ENCODE peak calls at places on chromosomes 16 and 17, in five cellular contexts. O is BJ, M is adrenal gland, Y is SK-N-SH, A is WTC11. L is an unnamed sample.

GRCh38 chr17:1562178-1562643 is 381 bp downstream of the PITPNA start:
- DNase-seq in O (no peak), M (peak), Y (peak), A (no peak), L (peak)

GRCh38 chr16:56847173-56847948 is 17.6 kb upstream of the SLC12A3 start:
- DNase-seq in O (no peak), M (no peak), Y (no peak), A (no peak), L (no peak)

GRCh38 chr17:35170968-35171771 is 23.0 kb downstream of the SLC35G3 start:
- DNase-seq in O (no peak), M (no peak), Y (no peak), A (no peak), L (no peak)

GRCh38 chr17:5043524-5043923 is 8.3 kb upstream of the SLC52A1 start:
- DNase-seq in O (no peak), M (no peak), Y (no peak), A (peak), L (no peak)

GRCh38 chr17:80761421-80761871 is 216.8 kb downstream of the RPTOR start:
- DNase-seq in O (no peak), M (no peak), Y (no peak), A (no peak), L (peak)

GRCh38 chr16:53714080-53715050 is 10.4 kb downstream of the FTO start:
- DNase-seq in O (no peak), M (no peak), Y (no peak), A (no peak), L (no peak)

GRCh38 chr16:4341250-4341649 is 9.9 kb downstream of the PAM16 start:
- DNase-seq in O (no peak), M (no peak), Y (no peak), A (no peak), L (no peak)

GRCh38 chr17:55500103-55500502 is 11.1 kb downstream of the SMIM36 start:
- DNase-seq in O (no peak), M (no peak), Y (no peak), A (no peak), L (no peak)

GRCh38 chr17:4582101-4582501 is 2.2 kb upstream of the SMTNL2 start:
- DNase-seq in O (no peak), M (no peak), Y (no peak), A (no peak), L (no peak)

GRCh38 chr17:68955181-68955841 is at the start of gene ABCA8:
- DNase-seq in O (no peak), M (peak), Y (no peak), A (no peak), L (no peak)

GRCh38 chr17:78820122-78820792 is 20.4 kb downstream of the USP36 start:
- DNase-seq in O (no peak), M (no peak), Y (peak), A (no peak), L (no peak)

GRCh38 chr17:78957076-78957475 is 22.6 kb downstream of the LGALS3BP start:
- DNase-seq in O (no peak), M (no peak), Y (no peak), A (no peak), L (no peak)

GRCh38 chr16:28524544-28525179 is 14.1 kb downstream of the NUPR1 start:
- DNase-seq in O (no peak), M (no peak), Y (no peak), A (no peak), L (no peak)

GRCh38 chr16:87560428-87561199 is 41.7 kb upstream of the JPH3 start:
- DNase-seq in O (no peak), M (no peak), Y (peak), A (peak), L (no peak)

GRCh38 chr16:21001262-21001661 is 100.7 kb downstream of the LYRM1 start:
- DNase-seq in O (no peak), M (no peak), Y (peak), A (peak), L (no peak)

GRCh38 chr16:87789437-87790277 is 23.9 kb upstream of the KLHDC4 start:
- DNase-seq in O (peak), M (no peak), Y (no peak), A (no peak), L (peak)

GRCh38 chr16:77068402-77068801 is 122.6 kb upstream of the MON1B start:
- DNase-seq in O (no peak), M (no peak), Y (no peak), A (no peak), L (no peak)

DNA sequence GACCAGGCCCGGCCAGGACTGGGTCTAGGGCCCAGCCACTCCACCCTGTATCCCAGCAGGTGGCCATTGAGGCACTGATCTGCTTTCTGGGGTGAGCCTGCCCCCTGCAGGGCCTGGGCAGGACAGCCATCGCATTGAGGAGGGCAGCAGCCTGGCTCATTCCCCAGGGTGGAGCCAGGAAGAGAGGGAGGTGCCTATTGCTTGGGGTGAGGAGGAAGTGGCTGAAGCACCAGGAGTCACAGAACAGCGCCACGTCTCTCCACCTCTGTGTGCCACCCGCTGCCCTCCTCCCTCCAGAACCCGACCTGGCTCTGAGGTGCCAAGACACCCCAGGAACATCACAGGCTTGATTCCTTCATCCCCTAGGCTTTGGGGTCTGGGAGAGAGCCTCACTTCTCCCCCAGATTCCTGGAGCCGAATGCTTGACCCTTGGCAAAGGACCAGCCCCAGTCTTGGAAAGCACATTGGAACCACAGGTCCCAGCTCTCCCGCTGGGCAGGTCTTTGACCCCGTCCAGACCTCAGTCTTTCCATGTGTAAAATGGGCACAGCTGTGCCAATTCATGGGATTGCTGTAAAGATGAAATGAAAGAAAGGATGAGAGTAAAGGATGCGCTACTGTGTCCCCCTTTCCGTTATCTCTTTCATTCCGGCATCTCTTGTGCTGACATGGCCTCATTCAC is 7.2 kb upstream of the KRT36 start:
- DNase-seq in O (peak), M (peak), Y (peak), A (peak), L (no peak)
- TF ChIP-seq CTCF in O (peak), M (peak), Y (peak), A (peak), L (no peak)

GRCh38 chr17:77377836-77378235 is 237.1 kb downstream of the SEC14L1 start:
- DNase-seq in O (no peak), M (peak), Y (peak), A (no peak), L (no peak)
- TF ChIP-seq CTCF in O (no peak), M (no peak), Y (no peak), A (no peak), L (no peak)

GRCh38 chr16:74720579-74720978 is 19.9 kb upstream of the MLKL start:
- DNase-seq in O (no peak), M (no peak), Y (no peak), A (no peak), L (no peak)

GRCh38 chr16:74718140-74718539 is 17.5 kb upstream of the MLKL start:
- DNase-seq in O (no peak), M (no peak), Y (no peak), A (no peak), L (no peak)

GRCh38 chr16:74716355-74716754 is 15.7 kb upstream of the MLKL start:
- DNase-seq in O (no peak), M (no peak), Y (peak), A (peak), L (no peak)

GRCh38 chr16:74717367-74717766 is 16.7 kb upstream of the MLKL start:
- DNase-seq in O (no peak), M (no peak), Y (peak), A (no peak), L (no peak)

GRCh38 chr16:74718741-74719610 is 18.3 kb upstream of the MLKL start:
- DNase-seq in O (no peak), M (no peak), Y (no peak), A (no peak), L (no peak)
- TF ChIP-seq CTCF in O (no peak), M (no peak), Y (no peak), A (no peak), L (no peak)

GRCh38 chr17:9181640-9182039 is 160.3 kb downstream of the NTN1 start:
- DNase-seq in O (no peak), M (no peak), Y (no peak), A (no peak), L (no peak)

GRCh38 chr17:9185142-9185541 is 163.8 kb downstream of the NTN1 start:
- DNase-seq in O (no peak), M (no peak), Y (no peak), A (no peak), L (no peak)

GRCh38 chr17:9179602-9180001 is 158.3 kb downstream of the NTN1 start:
- DNase-seq in O (no peak), M (no peak), Y (no peak), A (peak), L (no peak)

GRCh38 chr17:9185688-9186289 is 164.5 kb downstream of the NTN1 start:
- DNase-seq in O (no peak), M (no peak), Y (no peak), A (no peak), L (no peak)

GRCh38 chr17:9183297-9183696 is 162.0 kb downstream of the NTN1 start:
- DNase-seq in O (no peak), M (no peak), Y (no peak), A (no peak), L (no peak)
- TF ChIP-seq CTCF in O (no peak), M (no peak), Y (no peak), A (no peak), L (no peak)

DNA sequence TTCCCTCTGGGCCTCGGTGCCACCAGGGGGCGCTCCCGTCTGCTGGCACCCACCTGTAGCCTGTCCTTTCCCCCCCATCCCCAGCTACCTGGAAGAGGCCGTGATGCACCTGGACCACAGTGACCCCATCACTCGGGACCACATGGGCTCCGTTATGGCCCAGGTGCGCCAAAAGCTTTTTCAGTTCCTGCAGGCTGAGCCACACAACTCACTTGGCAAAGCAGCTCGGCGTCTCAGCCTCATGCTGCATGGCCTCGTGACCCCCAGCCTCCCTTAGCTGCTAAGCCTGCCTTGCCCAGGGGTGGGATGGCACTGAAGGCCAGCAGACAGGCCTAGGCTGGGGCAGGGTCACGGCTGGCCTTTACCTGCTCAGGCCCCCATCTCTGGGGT is 818 bp upstream of the NRN1L start:
- DNase-seq in O (no peak), M (peak), Y (peak), A (peak), L (peak)
- TF ChIP-seq CTCF in O (peak), M (peak), Y (peak), A (peak), L (peak)

DNA sequence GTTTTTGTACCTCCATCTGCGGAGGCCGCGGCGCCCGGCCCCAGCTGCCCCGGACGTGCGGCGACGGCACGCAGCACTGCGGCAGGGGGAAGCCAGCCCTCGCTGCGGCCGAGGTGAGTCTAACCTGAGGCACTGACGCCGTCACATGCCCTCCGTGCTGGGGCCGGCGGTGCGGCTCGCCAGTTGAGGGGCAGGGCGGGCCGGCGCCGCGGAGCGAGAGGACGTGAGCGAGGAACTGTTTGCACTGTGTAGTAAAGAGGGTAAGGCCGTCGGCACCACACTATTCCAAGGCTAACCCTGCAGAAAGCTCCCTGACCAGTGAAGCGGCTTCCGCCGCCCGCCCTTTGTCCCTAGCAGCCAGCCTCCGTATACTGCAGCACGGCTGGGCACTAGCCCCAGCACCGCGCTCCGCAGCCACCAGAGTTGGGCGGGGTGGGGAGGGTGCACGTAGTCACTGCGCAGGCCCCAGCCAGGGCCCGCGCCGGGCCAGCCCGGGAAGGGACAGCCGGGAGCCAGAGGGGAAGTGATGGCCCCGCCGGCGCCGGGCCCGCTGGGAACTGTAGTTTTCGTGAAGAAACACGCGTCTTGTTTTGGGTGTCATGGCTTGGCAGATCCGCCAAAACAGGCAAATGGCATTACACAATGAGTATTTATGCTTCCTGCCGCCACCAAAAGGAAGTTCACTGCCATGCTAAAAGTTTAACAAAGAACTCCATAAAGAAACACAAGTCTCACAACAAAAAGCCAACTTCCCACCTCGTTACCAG is 580 bp upstream of the KANSL1 start:
- DNase-seq in O (peak), M (peak), Y (peak), A (peak), L (peak)
- TF ChIP-seq CTCF in O (peak), M (no peak), Y (peak), A (peak), L (no peak)

DNA sequence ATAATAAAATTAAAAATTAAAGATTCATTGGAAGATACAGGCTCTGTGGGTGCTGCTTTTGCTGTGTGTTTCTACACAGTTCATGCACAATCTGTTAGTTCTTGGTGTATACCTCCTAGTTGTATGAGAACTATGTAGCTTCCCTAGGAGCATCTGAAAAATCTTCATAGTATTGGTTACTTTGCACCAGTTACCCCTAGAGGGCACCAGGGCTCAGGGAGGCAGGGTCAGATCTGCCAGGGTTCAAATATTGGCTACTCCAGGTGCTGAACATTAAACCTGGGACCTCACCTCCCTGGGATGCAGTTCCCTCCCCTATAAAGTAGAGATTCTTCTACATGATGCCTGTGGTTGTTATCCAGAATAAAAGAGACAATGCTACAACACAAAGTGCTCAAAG is 583.0 kb upstream of the CDH11 start:
- DNase-seq in O (no peak), M (no peak), Y (no peak), A (peak), L (no peak)
- TF ChIP-seq CTCF in O (peak), M (peak), Y (peak), A (no peak), L (no peak)

GRCh38 chr17:40561871-40562611 is 3.2 kb downstream of the CCR7 start:
- DNase-seq in O (no peak), M (no peak), Y (no peak), A (peak), L (no peak)
- TF ChIP-seq CTCF in O (peak), M (no peak), Y (no peak), A (no peak), L (no peak)

GRCh38 chr16:67481561-67482259 is 753 bp upstream of the ATP6V0D1 start:
- DNase-seq in O (no peak), M (peak), Y (peak), A (no peak), L (peak)
- TF ChIP-seq CTCF in O (no peak), M (no peak), Y (no peak), A (no peak), L (no peak)

L was measured in sigmoid colon.